ENCODE peak calls at places on chromosomes 7 and 10, in eight cellular contexts. F, Z, Q, E, X, R, B and A are unnamed samples.

GRCh38 chr10:86523348-86523747 is 1.8 kb upstream of the WAPL start:
- DNase-seq in B (no peak), Z (no peak), Q (no peak), F (no peak), E (no peak), X (no peak), R (peak), A (no peak)

GRCh38 chr7:5354460-5355279 is 69.0 kb downstream of the TNRC18 start:
- DNase-seq in R (peak), Z (no peak), B (no peak), X (no peak), F (no peak), E (no peak), Q (peak), A (peak)

GRCh38 chr10:127619550-127619949 is 70.4 kb downstream of the NPS start:
- DNase-seq in F (no peak), E (peak), Z (no peak), B (no peak), Q (no peak), R (no peak), X (no peak), A (no peak)

GRCh38 chr10:85741626-85742300 is 624.8 kb downstream of the GRID1 start:
- DNase-seq in F (no peak), Z (no peak), X (peak), Q (no peak), R (no peak), B (no peak), E (no peak), A (no peak)

GRCh38 chr10:46556515-46557318 is at the start of gene GPRIN2:
- DNase-seq in X (peak), E (peak), Q (no peak), F (no peak), B (no peak), Z (peak), R (peak), A (peak)

GRCh38 chr7:27066148-27066547 is 29.7 kb downstream of the HOXA1 start:
- DNase-seq in Q (peak), X (no peak), R (no peak), E (no peak), Z (no peak), F (no peak), B (no peak), A (no peak)

GRCh38 chr10:14409247-14409646 is 78.5 kb upstream of the FRMD4A start:
- DNase-seq in B (no peak), E (no peak), R (no peak), Z (no peak), X (no peak), F (no peak), Q (no peak), A (no peak)

GRCh38 chr10:14625210-14625621 is 149.5 kb downstream of the FAM107B start:
- DNase-seq in B (no peak), F (no peak), E (peak), R (peak), Z (no peak), Q (no peak), X (no peak), A (peak)

GRCh38 chr10:29895436-29895835 is 163.9 kb downstream of the JCAD start:
- DNase-seq in Q (peak), F (no peak), X (no peak), Z (no peak), E (no peak), R (peak), B (no peak), A (no peak)